ENCODE peak calls at places on chromosome 2, in ten cellular contexts. X is left cardiac atrium, H is esophagus squamous epithelium, P is GM23248, S is fibroblast of mammary gland, A is SHP77, U is memory B cell, Z is right cardiac atrium, I is SW480, T is KBM-7. C is an unnamed sample.

GRCh38 chr2:189685540-189686229 is 11.2 kb downstream of the ANKAR start:
- DNase-seq in X (peak), H (no peak), P (peak), S (peak), A (no peak), U (no peak), Z (peak), I (no peak), T (peak), C (no peak)

GRCh38 chr2:26616032-26616863 is 24.9 kb downstream of the CIB4 start:
- DNase-seq in X (no peak), H (no peak), P (no peak), S (no peak), A (no peak), U (no peak), Z (no peak), I (no peak), T (no peak), C (peak)

GRCh38 chr2:36290306-36290705 is 65.3 kb upstream of the CRIM1 start:
- DNase-seq in X (no peak), H (no peak), P (peak), S (no peak), A (no peak), U (no peak), Z (no peak), I (no peak), T (no peak), C (no peak)

GRCh38 chr2:151085101-151085640 is 176.5 kb downstream of the RBM43 start:
- DNase-seq in X (no peak), H (no peak), P (no peak), S (no peak), A (no peak), U (no peak), Z (no peak), I (no peak), T (no peak), C (no peak)

GRCh38 chr2:69767034-69767433 is 25.1 kb downstream of the ANXA4 start:
- DNase-seq in X (no peak), H (no peak), P (peak), S (peak), A (no peak), U (no peak), Z (peak), I (no peak), T (no peak), C (peak)

GRCh38 chr2:101442667-101443061 is 32.2 kb downstream of the RFX8 start:
- DNase-seq in X (no peak), H (no peak), P (peak), S (no peak), A (peak), U (no peak), Z (no peak), I (no peak), T (no peak), C (no peak)

GRCh38 chr2:210171309-210172218 is at the start of gene KANSL1L:
- DNase-seq in X (peak), H (peak), P (peak), S (peak), A (peak), U (peak), Z (peak), I (peak), T (peak), C (peak)

GRCh38 chr2:241180495-241180894 is 8.0 kb upstream of the ANO7 start:
- DNase-seq in X (no peak), H (no peak), P (no peak), S (no peak), A (no peak), U (no peak), Z (no peak), I (no peak), T (no peak), C (no peak)

GRCh38 chr2:17306219-17306618 is 212.0 kb downstream of the RAD51AP2 start:
- DNase-seq in X (no peak), H (no peak), P (no peak), S (no peak), A (no peak), U (no peak), Z (no peak), I (no peak), T (no peak), C (no peak)

C was measured in NCI-H446.